ENCODE peak calls at places on chromosomes 12 and 14, in eight cellular contexts. N is choroid plexus epithelial cell; L is thoracic aorta; Q is endothelial cell of umbilical vein; W is CD8-positive, alpha-beta T cell; B is ACHN; V is activated gamma-delta T cell treated with Interleukin-2 at 50 U/mL for 16 hours; X is GM20000. G is an unnamed sample.
A peak's percentile ranks its signal among the peaks of the same experiment; 100 is the strongest.

GRCh38 chr12:27534060-27534764 is 10.2 kb downstream of the PPFIBP1 start:
- DNase-seq in N (no peak), L (no peak), B (peak; percentile 45), W (peak; percentile 47), V (no peak), X (peak; percentile 48), Q (no peak), G (no peak)

GRCh38 chr14:30559638-30560071 is 697 bp downstream of the G2E3 start:
- DNase-seq in V (no peak), N (peak; percentile 38), B (peak; percentile 51), W (no peak), Q (peak; percentile 53), X (peak; percentile 31), L (no peak), G (peak; percentile 2)

GRCh38 chr12:90682398-90682797 is 272.6 kb downstream of the CCER1 start:
- DNase-seq in V (no peak), B (no peak), W (no peak), L (no peak), Q (peak; percentile 1), N (peak; percentile 58), X (no peak), G (no peak)

GRCh38 chr12:65663648-65664047 is 160.6 kb upstream of the HMGA2 start:
- DNase-seq in L (no peak), B (no peak), V (no peak), N (no peak), X (no peak), W (no peak), Q (no peak), G (no peak)

GRCh38 chr12:132764231-132764630 is 2.6 kb upstream of the ANKLE2 start:
- DNase-seq in N (no peak), V (no peak), X (no peak), Q (no peak), B (no peak), L (no peak), W (no peak), G (no peak)

GRCh38 chr14:34781242-34781641 is 66.8 kb upstream of the CFL2 start:
- DNase-seq in Q (peak; percentile 95), X (no peak), L (no peak), B (no peak), W (no peak), N (peak; percentile 88), V (no peak), G (no peak)

GRCh38 chr12:4566474-4566873 is 4.5 kb downstream of the DYRK4 start:
- DNase-seq in X (no peak), V (no peak), B (no peak), L (no peak), W (no peak), Q (no peak), N (no peak), G (no peak)

GRCh38 chr12:121592323-121592722 is 11.5 kb upstream of the KDM2B start:
- DNase-seq in L (no peak), B (no peak), X (no peak), V (no peak), Q (no peak), W (no peak), N (no peak), G (no peak)

GRCh38 chr12:22286569-22286968 is 47.9 kb downstream of the ST8SIA1 start:
- DNase-seq in Q (no peak), X (no peak), B (no peak), N (peak; percentile 85), W (no peak), V (no peak), L (no peak), G (no peak)

GRCh38 chr12:15590180-15590826 is 198.9 kb downstream of the EPS8 start:
- DNase-seq in W (peak; percentile 28), L (no peak), Q (peak; percentile 70), V (peak; percentile 35), X (peak; percentile 71), B (peak; percentile 83), N (peak; percentile 86), G (peak; percentile 82)

GRCh38 chr12:4700621-4701026 is 19.6 kb upstream of the GALNT8 start:
- DNase-seq in X (no peak), N (peak; percentile 34), Q (no peak), W (no peak), B (no peak), L (no peak), V (no peak), G (peak; percentile 36)

GRCh38 chr14:101772770-101773169 is 11.3 kb downstream of the PPP2R5C start:
- DNase-seq in N (no peak), Q (no peak), W (no peak), V (no peak), X (no peak), B (no peak), L (no peak), G (no peak)

GRCh38 chr14:63295231-63295685 is 23.5 kb downstream of the GPHB5 start:
- DNase-seq in N (no peak), X (no peak), L (no peak), B (no peak), V (no peak), Q (peak; percentile 51), W (no peak), G (no peak)

GRCh38 chr14:29749327-29749726 is 178.3 kb downstream of the PRKD1 start:
- DNase-seq in L (no peak), W (no peak), N (peak; percentile 68), V (no peak), Q (peak; percentile 46), B (peak; percentile 64), X (no peak), G (no peak)

GRCh38 chr12:6426882-6427671 is 17.7 kb upstream of the CD27 start:
- DNase-seq in V (peak; percentile 81), X (peak; percentile 74), B (no peak), L (no peak), N (no peak), Q (no peak), W (peak; percentile 91), G (no peak)

GRCh38 chr14:28294834-28295440 is 471.6 kb upstream of the FOXG1 start:
- DNase-seq in L (no peak), B (peak; percentile 19), W (no peak), V (no peak), Q (peak; percentile 33), X (no peak), N (peak; percentile 87), G (peak; percentile 28)

GRCh38 chr12:54991161-54991991 is 6.8 kb upstream of the TESPA1 start:
- DNase-seq in Q (no peak), L (no peak), W (peak; percentile 31), N (peak; percentile 7), X (peak; percentile 62), B (no peak), V (peak; percentile 26), G (peak; percentile 3)

GRCh38 chr14:73797540-73797925 is 54.1 kb upstream of the PTGR2 start:
- DNase-seq in N (no peak), W (no peak), Q (no peak), B (no peak), X (no peak), V (no peak), L (no peak), G (no peak)

GRCh38 chr14:101034986-101035385 is 131.5 kb upstream of the RTL1 start:
- DNase-seq in X (no peak), Q (no peak), W (no peak), V (no peak), B (no peak), N (no peak), L (no peak), G (no peak)

GRCh38 chr12:123546281-123546680 is 12.8 kb upstream of the RILPL1 start:
- DNase-seq in V (no peak), B (no peak), X (no peak), W (no peak), Q (no peak), L (no peak), N (peak; percentile 18), G (no peak)

GRCh38 chr12:39272934-39273770 is 169.8 kb downstream of the KIF21A start:
- DNase-seq in X (peak; percentile 20), L (no peak), W (no peak), Q (peak; percentile 67), N (peak; percentile 55), B (peak; percentile 68), V (peak; percentile 9), G (peak; percentile 37)

GRCh38 chr14:69090187-69090789 is 62.6 kb downstream of the DCAF5 start:
- DNase-seq in N (peak; percentile 68), V (peak; percentile 18), B (peak; percentile 42), X (no peak), Q (peak; percentile 59), L (no peak), W (peak; percentile 33), G (no peak)

GRCh38 chr14:95064256-95064655 is 93.1 kb downstream of the DICER1 start:
- DNase-seq in L (no peak), N (no peak), X (no peak), W (no peak), V (no peak), Q (no peak), B (no peak), G (no peak)

GRCh38 chr14:80522936-80523335 is 311.6 kb upstream of the DIO2 start:
- DNase-seq in V (no peak), B (no peak), X (no peak), W (no peak), L (no peak), Q (peak; percentile 12), N (peak; percentile 32), G (no peak)

GRCh38 chr12:45503887-45504286 is 225.6 kb upstream of the ARID2 start:
- DNase-seq in V (no peak), N (no peak), X (no peak), W (no peak), Q (no peak), B (no peak), L (no peak), G (no peak)

GRCh38 chr12:124736115-124737039 is 127.3 kb downstream of the SCARB1 start:
- DNase-seq in L (no peak), Q (no peak), X (no peak), W (peak; percentile 32), N (no peak), B (no peak), V (no peak), G (no peak)

GRCh38 chr12:47837190-47838171 is 17.8 kb upstream of the HDAC7 start:
- DNase-seq in W (peak; percentile 59), V (peak; percentile 63), X (peak; percentile 74), Q (peak; percentile 70), B (peak; percentile 79), N (peak; percentile 79), L (peak; percentile 61), G (peak; percentile 75)

GRCh38 chr14:98886982-98887381 is 385.0 kb downstream of the BCL11B start:
- DNase-seq in V (no peak), N (no peak), L (no peak), W (no peak), B (no peak), Q (no peak), X (no peak), G (no peak)

GRCh38 chr14:61345144-61345482 is 23.7 kb downstream of the PRKCH start:
- DNase-seq in L (no peak), V (no peak), B (no peak), N (no peak), X (no peak), W (no peak), Q (no peak), G (no peak)

GRCh38 chr12:57726151-57726883 is 12.2 kb downstream of the AGAP2 start:
- DNase-seq in V (no peak), Q (peak; percentile 74), L (no peak), B (peak; percentile 96), X (peak; percentile 55), N (peak; percentile 82), W (no peak), G (peak; percentile 43)

GRCh38 chr14:106848330-106849121 is 1322.1 kb downstream of the TMEM121 start:
- DNase-seq in Q (no peak), L (no peak), N (no peak), X (peak; percentile 30), V (no peak), W (no peak), B (peak; percentile 82), G (no peak)